ENCODE peak calls at places on chromosomes 4 and X, in six cellular contexts. S, V, B, H, Q and U are unnamed samples.

GRCh38 chrX:80335062-80335830 is 85.0 kb upstream of the TENT5D start:
- DNase-seq in Q (no peak), H (peak; percentile 36), V (peak; percentile 4), B (no peak), S (no peak), U (peak; percentile 4)

GRCh38 chr4:152605641-152606304 is 69.9 kb upstream of the FBXW7 start:
- DNase-seq in S (peak; percentile 34), Q (no peak), V (no peak), H (no peak), B (no peak), U (no peak)

GRCh38 chr4:152735302-152735917 is 44.1 kb downstream of the TIGD4 start:
- DNase-seq in S (peak; percentile 11), Q (peak; percentile 32), B (no peak), V (peak; percentile 12), H (peak; percentile 11), U (peak; percentile 31)

GRCh38 chr4:3781997-3782930 is 16.1 kb downstream of the ADRA2C start:
- DNase-seq in V (no peak), Q (no peak), S (no peak), B (peak; percentile 55), H (no peak), U (no peak)

GRCh38 chrX:16023790-16024734 is 99.3 kb upstream of the GRPR start:
- DNase-seq in Q (peak; percentile 77), B (peak; percentile 1), H (peak; percentile 50), S (peak; percentile 58), V (no peak), U (no peak)

GRCh38 chr4:141761926-141762325 is 125.5 kb downstream of the IL15 start:
- DNase-seq in S (no peak), Q (no peak), B (no peak), H (no peak), V (no peak), U (no peak)

GRCh38 chr4:110704748-110705439 is 82.0 kb upstream of the PITX2 start:
- DNase-seq in B (no peak), Q (no peak), H (no peak), S (no peak), V (no peak), U (no peak)

GRCh38 chr4:41438564-41438963 is 99.4 kb upstream of the LIMCH1 start:
- DNase-seq in V (no peak), S (no peak), Q (no peak), B (no peak), H (no peak), U (no peak)

GRCh38 chrX:1484638-1485019 is 31.9 kb upstream of the ASMTL start:
- DNase-seq in H (no peak), B (no peak), Q (no peak), S (no peak), V (no peak), U (no peak)

GRCh38 chr4:123564758-123565346 is 168.3 kb downstream of the SPRY1 start:
- DNase-seq in V (peak; percentile 90), Q (peak; percentile 43), S (peak; percentile 69), B (peak; percentile 92), H (peak; percentile 74), U (peak; percentile 81)

GRCh38 chr4:52106701-52107100 is 55.6 kb downstream of the SPATA18 start:
- DNase-seq in Q (no peak), V (no peak), H (no peak), B (no peak), S (no peak), U (no peak)

GRCh38 chr4:21946858-21947257 is 1.7 kb downstream of the KCNIP4 start:
- DNase-seq in Q (no peak), S (no peak), B (no peak), V (no peak), H (no peak), U (no peak)

GRCh38 chr4:123102897-123103489 is 180.6 kb upstream of the NUDT6 start:
- DNase-seq in S (peak; percentile 69), B (peak; percentile 49), Q (no peak), H (peak; percentile 10), V (peak; percentile 44), U (peak; percentile 35)

GRCh38 chr4:158055668-158056067 is 117.2 kb downstream of the GASK1B start:
- DNase-seq in S (no peak), Q (no peak), B (no peak), H (no peak), V (no peak), U (no peak)
- TF ChIP-seq BHLHE40 in S (no peak), Q (no peak), B (no peak), H (no peak), V (no peak), U (no peak)

GRCh38 chr4:1404573-1405248 is 1.5 kb downstream of the NKX1-1 start:
- DNase-seq in H (no peak), S (no peak), Q (no peak), B (no peak), V (no peak), U (no peak)
- TF ChIP-seq BHLHE40 in H (no peak), S (no peak), Q (no peak), B (no peak), V (no peak), U (no peak)

GRCh38 chr4:38804654-38805295 is at the start of gene TLR1:
- DNase-seq in H (no peak), Q (peak; percentile 62), B (peak; percentile 25), V (no peak), S (peak; percentile 64), U (no peak)

GRCh38 chr4:38805530-38806145 is 1.0 kb upstream of the TLR1 start:
- DNase-seq in H (no peak), S (no peak), V (no peak), B (no peak), Q (peak; percentile 98), U (no peak)

GRCh38 chr4:38802561-38803355 is 1.8 kb downstream of the TLR1 start:
- DNase-seq in Q (no peak), B (no peak), S (no peak), V (no peak), H (no peak), U (no peak)

GRCh38 chr4:38800956-38801450 is 3.6 kb downstream of the TLR1 start:
- DNase-seq in S (no peak), Q (no peak), V (no peak), H (no peak), B (no peak), U (no peak)

GRCh38 chr4:38803833-38804653 is 548 bp downstream of the TLR1 start:
- DNase-seq in S (no peak), Q (peak; percentile 99), V (no peak), H (no peak), B (no peak), U (no peak)
- TF ChIP-seq BHLHE40 in S (no peak), Q (peak; percentile 65), V (no peak), H (no peak), B (no peak), U (no peak)

GRCh38 chrX:21374163-21374993 is at the start of gene CNKSR2:
- DNase-seq in V (no peak), Q (no peak), H (peak; percentile 77), B (no peak), S (peak; percentile 3), U (peak; percentile 64)

GRCh38 chrX:21375795-21376069 is 1.5 kb downstream of the CNKSR2 start:
- DNase-seq in S (no peak), V (no peak), Q (no peak), H (peak; percentile 38), B (no peak), U (no peak)

GRCh38 chrX:21373637-21374162 is 518 bp upstream of the CNKSR2 start:
- DNase-seq in Q (no peak), V (no peak), S (no peak), H (peak; percentile 28), B (no peak), U (no peak)

GRCh38 chrX:21376636-21377035 is 2.4 kb downstream of the CNKSR2 start:
- DNase-seq in H (no peak), B (no peak), V (no peak), Q (no peak), S (no peak), U (no peak)

GRCh38 chrX:21374994-21375794 is 976 bp downstream of the CNKSR2 start:
- DNase-seq in B (no peak), V (no peak), H (peak; percentile 5), S (no peak), Q (no peak), U (no peak)
- TF ChIP-seq BHLHE40 in B (no peak), V (no peak), H (no peak), S (no peak), Q (no peak), U (no peak)

GRCh38 chr4:68369474-68369805 is 19.6 kb upstream of the YTHDC1 start:
- DNase-seq in H (no peak), S (no peak), B (no peak), V (no peak), Q (no peak), U (no peak)

GRCh38 chr4:68368566-68369473 is 18.9 kb upstream of the YTHDC1 start:
- DNase-seq in B (no peak), Q (no peak), H (peak; percentile 16), S (peak; percentile 69), V (no peak), U (no peak)

GRCh38 chr4:68372588-68372987 is 22.7 kb upstream of the YTHDC1 start:
- DNase-seq in H (no peak), V (no peak), Q (no peak), B (no peak), S (peak; percentile 40), U (no peak)

GRCh38 chr4:68375667-68376559 is 26.0 kb upstream of the YTHDC1 start:
- DNase-seq in V (peak; percentile 24), S (peak; percentile 64), Q (no peak), B (peak; percentile 66), H (peak; percentile 46), U (peak; percentile 55)

GRCh38 chr4:68373513-68373912 is 23.6 kb upstream of the YTHDC1 start:
- DNase-seq in B (no peak), S (peak; percentile 67), H (no peak), Q (no peak), V (no peak), U (no peak)
- TF ChIP-seq BHLHE40 in B (no peak), S (no peak), H (no peak), Q (no peak), V (no peak), U (no peak)